ENCODE peak calls at places on chromosome 16, in four cellular contexts. One of them, this sample, is unnamed. For H3K4me1, the result is how much of the 10 kb centered on the place peaks cover.

GRCh38 chr16:86372193-86372592 is 138.1 kb upstream of the FOXF1 start:
- DNase-seq in CD4-positive, alpha-beta memory T cell: no peak
- DNase-seq in esophagus muscularis mucosa: no peak
- DNase-seq in body of pancreas: no peak
- DNase-seq in this sample: no peak

GRCh38 chr16:84292032-84292431 is 2.6 kb upstream of the WFDC1 start:
- DNase-seq in esophagus muscularis mucosa: no peak
- DNase-seq in CD4-positive, alpha-beta memory T cell: no peak
- DNase-seq in body of pancreas: no peak
- DNase-seq in this sample: no peak

GRCh38 chr16:17229766-17230165 is 241.0 kb downstream of the XYLT1 start:
- DNase-seq in body of pancreas: no peak
- DNase-seq in CD4-positive, alpha-beta memory T cell: no peak
- DNase-seq in esophagus muscularis mucosa: no peak
- DNase-seq in this sample: no peak

GRCh38 chr16:31455601-31456314 is 3.5 kb upstream of the ARMC5 start:
- DNase-seq in esophagus muscularis mucosa: no peak
- DNase-seq in CD4-positive, alpha-beta memory T cell: peak
- DNase-seq in body of pancreas: no peak
- DNase-seq in this sample: peak

GRCh38 chr16:81618661-81619060 is 160.4 kb upstream of the PLCG2 start:
- DNase-seq in CD4-positive, alpha-beta memory T cell: no peak
- DNase-seq in body of pancreas: peak
- DNase-seq in esophagus muscularis mucosa: no peak
- DNase-seq in this sample: no peak

GRCh38 chr16:14301150-14302030 is 230.3 kb downstream of the MRTFB start:
- DNase-seq in esophagus muscularis mucosa: no peak
- DNase-seq in CD4-positive, alpha-beta memory T cell: no peak
- DNase-seq in body of pancreas: peak
- DNase-seq in this sample: no peak

GRCh38 chr16:69889295-69889964 is 61.7 kb upstream of the CLEC18A start:
- DNase-seq in esophagus muscularis mucosa: no peak
- DNase-seq in body of pancreas: no peak
- DNase-seq in CD4-positive, alpha-beta memory T cell: no peak
- DNase-seq in this sample: no peak

GRCh38 chr16:1151424-1152122 is 1.3 kb upstream of the CACNA1H start:
- DNase-seq in CD4-positive, alpha-beta memory T cell: no peak
- DNase-seq in esophagus muscularis mucosa: no peak
- DNase-seq in body of pancreas: no peak
- DNase-seq in this sample: no peak

GRCh38 chr16:228917-229730 is at the start of gene LUC7L:
- DNase-seq in CD4-positive, alpha-beta memory T cell: peak
- DNase-seq in body of pancreas: peak
- DNase-seq in esophagus muscularis mucosa: peak
- DNase-seq in this sample: peak

GRCh38 chr16:81204794-81205680 is 33.5 kb upstream of the BCO1 start:
- DNase-seq in esophagus muscularis mucosa: no peak
- DNase-seq in CD4-positive, alpha-beta memory T cell: peak
- DNase-seq in body of pancreas: peak
- DNase-seq in this sample: no peak

GRCh38 chr16:51112311-51112710 is 38.8 kb downstream of the SALL1 start:
- DNase-seq in esophagus muscularis mucosa: no peak
- DNase-seq in CD4-positive, alpha-beta memory T cell: no peak
- DNase-seq in body of pancreas: no peak
- DNase-seq in this sample: no peak

GRCh38 chr16:73886378-73886777 is 410.2 kb upstream of the PSMD7 start:
- DNase-seq in CD4-positive, alpha-beta memory T cell: no peak
- DNase-seq in esophagus muscularis mucosa: no peak
- DNase-seq in body of pancreas: no peak
- DNase-seq in this sample: no peak

GRCh38 chr16:52463904-52464303 is 83.0 kb downstream of the TOX3 start:
- DNase-seq in CD4-positive, alpha-beta memory T cell: no peak
- DNase-seq in esophagus muscularis mucosa: no peak
- DNase-seq in body of pancreas: no peak
- DNase-seq in this sample: no peak

GRCh38 chr16:53789159-53789558 is 85.2 kb downstream of the FTO start:
- DNase-seq in esophagus muscularis mucosa: no peak
- DNase-seq in CD4-positive, alpha-beta memory T cell: no peak
- DNase-seq in body of pancreas: no peak
- DNase-seq in this sample: no peak

GRCh38 chr16:73058221-73058615 is 10.3 kb upstream of the ZFHX3 start:
- DNase-seq in CD4-positive, alpha-beta memory T cell: no peak
- DNase-seq in body of pancreas: peak
- DNase-seq in esophagus muscularis mucosa: no peak
- DNase-seq in this sample: peak

GRCh38 chr16:1922357-1922756 is 4.1 kb upstream of the HS3ST6 start:
- DNase-seq in body of pancreas: no peak
- DNase-seq in esophagus muscularis mucosa: no peak
- DNase-seq in CD4-positive, alpha-beta memory T cell: no peak
- DNase-seq in this sample: no peak

GRCh38 chr16:66409156-66409555 is 17.9 kb upstream of the BEAN1 start:
- DNase-seq in body of pancreas: no peak
- DNase-seq in esophagus muscularis mucosa: no peak
- DNase-seq in CD4-positive, alpha-beta memory T cell: no peak
- DNase-seq in this sample: no peak

GRCh38 chr16:160691-161190 is 5.0 kb upstream of the HBM start:
- DNase-seq in body of pancreas: no peak
- DNase-seq in esophagus muscularis mucosa: no peak
- DNase-seq in CD4-positive, alpha-beta memory T cell: no peak
- DNase-seq in this sample: no peak

GRCh38 chr16:67935402-67936123 is 1.1 kb downstream of the PSMB10 start:
- DNase-seq in esophagus muscularis mucosa: peak
- DNase-seq in body of pancreas: peak
- DNase-seq in CD4-positive, alpha-beta memory T cell: peak
- DNase-seq in this sample: peak
- H3K27ac ChIP-seq in esophagus muscularis mucosa: peak
- H3K27ac ChIP-seq in body of pancreas: peak
- H3K27ac ChIP-seq in CD4-positive, alpha-beta memory T cell: peak
- H3K27ac ChIP-seq in this sample: peak

GRCh38 chr16:29025218-29025617 is 40.4 kb downstream of the LAT start:
- DNase-seq in body of pancreas: no peak
- DNase-seq in CD4-positive, alpha-beta memory T cell: peak
- DNase-seq in esophagus muscularis mucosa: no peak
- DNase-seq in this sample: no peak

GRCh38 chr16:29023279-29024278 is 38.7 kb downstream of the LAT start:
- DNase-seq in CD4-positive, alpha-beta memory T cell: no peak
- DNase-seq in body of pancreas: no peak
- DNase-seq in esophagus muscularis mucosa: no peak
- DNase-seq in this sample: no peak

GRCh38 chr16:29022196-29022595 is 37.3 kb downstream of the LAT start:
- DNase-seq in body of pancreas: no peak
- DNase-seq in esophagus muscularis mucosa: no peak
- DNase-seq in CD4-positive, alpha-beta memory T cell: no peak
- DNase-seq in this sample: no peak

GRCh38 chr16:29025735-29026134 is 40.9 kb downstream of the LAT start:
- DNase-seq in body of pancreas: no peak
- DNase-seq in esophagus muscularis mucosa: no peak
- DNase-seq in CD4-positive, alpha-beta memory T cell: no peak
- DNase-seq in this sample: peak

GRCh38 chr16:29024280-29024679 is 39.4 kb downstream of the LAT start:
- DNase-seq in body of pancreas: no peak
- DNase-seq in esophagus muscularis mucosa: no peak
- DNase-seq in CD4-positive, alpha-beta memory T cell: no peak
- DNase-seq in this sample: no peak
- H3K4me1 ChIP-seq in body of pancreas: under half
- H3K4me1 ChIP-seq in esophagus muscularis mucosa: under half
- H3K4me1 ChIP-seq in CD4-positive, alpha-beta memory T cell: half or more
- H3K4me1 ChIP-seq in this sample: under half

GRCh38 chr16:68644715-68645493 is at the start of gene CDH3:
- DNase-seq in body of pancreas: peak
- DNase-seq in esophagus muscularis mucosa: no peak
- DNase-seq in CD4-positive, alpha-beta memory T cell: peak
- DNase-seq in this sample: no peak
- H3K27ac ChIP-seq in body of pancreas: no peak
- H3K27ac ChIP-seq in esophagus muscularis mucosa: no peak
- H3K27ac ChIP-seq in CD4-positive, alpha-beta memory T cell: no peak
- H3K27ac ChIP-seq in this sample: no peak

GRCh38 chr16:56876048-56876447 is 11.0 kb downstream of the SLC12A3 start:
- DNase-seq in CD4-positive, alpha-beta memory T cell: no peak
- DNase-seq in body of pancreas: no peak
- DNase-seq in esophagus muscularis mucosa: no peak
- DNase-seq in this sample: no peak
- H3K4me1 ChIP-seq in CD4-positive, alpha-beta memory T cell: under half
- H3K4me1 ChIP-seq in body of pancreas: under half
- H3K4me1 ChIP-seq in esophagus muscularis mucosa: under half
- H3K4me1 ChIP-seq in this sample: under half

DNA sequence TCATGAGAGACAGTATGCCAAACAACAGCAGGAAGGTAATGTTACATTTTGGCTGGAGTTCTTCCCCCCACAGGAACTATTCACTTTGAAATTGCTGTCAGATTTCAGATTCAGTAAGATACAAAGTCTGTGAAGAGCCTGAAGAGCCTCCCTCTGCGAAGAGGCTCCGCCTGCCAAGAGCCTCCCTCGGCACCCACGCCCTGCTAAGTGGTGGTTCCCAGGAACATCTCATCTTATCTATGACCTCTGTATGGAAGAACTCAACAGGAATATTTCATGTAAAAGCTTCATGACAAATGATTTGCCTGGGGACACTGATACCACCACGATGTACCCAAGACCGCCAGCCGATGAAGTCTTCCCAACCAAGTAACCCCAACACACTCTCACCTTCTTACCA is 3.2 kb downstream of the ZC3H7A start:
- DNase-seq in esophagus muscularis mucosa: no peak
- DNase-seq in body of pancreas: no peak
- DNase-seq in CD4-positive, alpha-beta memory T cell: no peak
- DNase-seq in this sample: no peak
- H3K27ac ChIP-seq in esophagus muscularis mucosa: peak
- H3K27ac ChIP-seq in body of pancreas: no peak
- H3K27ac ChIP-seq in CD4-positive, alpha-beta memory T cell: peak
- H3K27ac ChIP-seq in this sample: peak

GRCh38 chr16:5506021-5506420 is 408.4 kb upstream of the EEF2KMT start:
- DNase-seq in esophagus muscularis mucosa: no peak
- DNase-seq in CD4-positive, alpha-beta memory T cell: no peak
- DNase-seq in body of pancreas: no peak
- DNase-seq in this sample: no peak
- H3K4me1 ChIP-seq in esophagus muscularis mucosa: under half
- H3K4me1 ChIP-seq in CD4-positive, alpha-beta memory T cell: under half
- H3K4me1 ChIP-seq in body of pancreas: under half
- H3K4me1 ChIP-seq in this sample: under half